ENCODE peak calls at places on chromosomes 13 and 19, in ten cellular contexts. J is neuronal stem cell; F is sigmoid colon; T is lung; N is mucosa of descending colon; E is tibial artery; X is Caco-2; W is CD8-positive, alpha-beta memory T cell; M is fibroblast of lung; G is suprapubic skin. Y is an unnamed sample.

GRCh38 chr13:87656311-87656710 is 14.9 kb upstream of the SLITRK5 start:
- DNase-seq in J (no peak), F (no peak), T (no peak), N (no peak), E (no peak), X (no peak), W (no peak), M (peak; percentile 79), G (no peak), Y (no peak)

GRCh38 chr13:107581009-107581408 is 634.3 kb downstream of the LIG4 start:
- DNase-seq in J (no peak), F (no peak), T (no peak), N (no peak), E (no peak), X (no peak), W (no peak), M (no peak), G (no peak), Y (no peak)

GRCh38 chr13:113592571-113592970 is 8.0 kb downstream of the TFDP1 start:
- DNase-seq in J (no peak), F (peak; percentile 34), T (no peak), N (no peak), E (no peak), X (peak; percentile 29), W (peak; percentile 37), M (no peak), G (no peak), Y (peak; percentile 31)

GRCh38 chr19:47716270-47716937 is 3.2 kb downstream of the EHD2 start:
- DNase-seq in J (no peak), F (no peak), T (no peak), N (peak; percentile 46), E (no peak), X (no peak), W (no peak), M (no peak), G (no peak), Y (no peak)

GRCh38 chr19:54462072-54462712 is 1.4 kb downstream of the LENG9 start:
- DNase-seq in J (no peak), F (peak; percentile 71), T (no peak), N (peak; percentile 74), E (peak; percentile 71), X (no peak), W (peak; percentile 56), M (no peak), G (peak; percentile 78), Y (no peak)

GRCh38 chr13:51380269-51380668 is 40.8 kb downstream of the SERPINE3 start:
- DNase-seq in J (no peak), F (no peak), T (no peak), N (no peak), E (no peak), X (no peak), W (no peak), M (peak; percentile 43), G (no peak), Y (no peak)

GRCh38 chr13:36288794-36289391 is 8.7 kb downstream of the CCDC169 start:
- DNase-seq in J (peak; percentile 9), F (no peak), T (no peak), N (no peak), E (no peak), X (no peak), W (no peak), M (no peak), G (no peak), Y (no peak)

GRCh38 chr19:14149509-14149994 is 13.2 kb upstream of the ASF1B start:
- DNase-seq in J (no peak), F (peak; percentile 96), T (peak; percentile 51), N (peak; percentile 81), E (peak; percentile 86), X (no peak), W (peak; percentile 69), M (peak; percentile 12), G (no peak), Y (peak; percentile 94)

GRCh38 chr13:75091707-75092106 is 390.3 kb downstream of the TBC1D4 start:
- DNase-seq in J (no peak), F (no peak), T (no peak), N (no peak), E (no peak), X (no peak), W (no peak), M (no peak), G (no peak), Y (no peak)

DNA sequence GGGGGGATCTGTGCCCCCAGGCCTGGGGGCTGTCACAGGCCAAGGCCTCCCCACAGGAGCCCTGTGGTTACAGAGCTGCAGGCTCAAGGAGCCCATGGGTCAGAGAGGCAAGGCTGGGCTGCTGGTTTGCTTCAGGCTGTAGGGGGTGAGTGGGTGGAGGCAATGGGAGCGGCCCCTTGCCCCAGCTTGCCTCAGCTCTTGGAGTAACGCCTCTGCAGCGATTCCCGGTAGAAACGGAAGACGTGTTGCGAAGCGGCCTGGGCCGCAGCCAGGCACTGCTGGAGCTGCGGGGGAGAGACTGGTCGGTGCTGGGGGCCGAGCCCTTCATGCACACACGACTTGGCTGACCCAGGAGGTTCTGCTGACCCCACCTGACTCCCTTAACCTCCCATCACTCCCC is 10.1 kb downstream of the TMEM91 start:
- DNase-seq in J (no peak), F (no peak), T (no peak), N (no peak), E (no peak), X (no peak), W (no peak), M (no peak), G (no peak), Y (no peak)
- H3K36me3 ChIP-seq in J (peaks cover 62% of the 10 kb centered on the region), F (peaks cover 2% of the 10 kb centered on the region), T (peaks cover 3% of the 10 kb centered on the region), N (peaks cover 5% of the 10 kb centered on the region), E (peaks cover 94% of the 10 kb centered on the region), X (no peaks in the 10 kb centered on the region), W (peaks cover 19% of the 10 kb centered on the region), M (peaks cover 1% of the 10 kb centered on the region), G (peaks cover 60% of the 10 kb centered on the region), Y (peaks cover 10% of the 10 kb centered on the region)

GRCh38 chr19:16261584-16262370 is 62.8 kb upstream of the KLF2 start:
- DNase-seq in J (no peak), F (no peak), T (no peak), N (no peak), E (no peak), X (peak; percentile 45), W (no peak), M (no peak), G (no peak), Y (peak; percentile 54)

GRCh38 chr19:16259385-16260159 is 61.9 kb downstream of the AP1M1 start:
- DNase-seq in J (no peak), F (no peak), T (no peak), N (peak; percentile 83), E (no peak), X (no peak), W (no peak), M (no peak), G (no peak), Y (peak; percentile 93)

GRCh38 chr19:16258440-16258903 is 60.8 kb downstream of the AP1M1 start:
- DNase-seq in J (no peak), F (peak; percentile 83), T (peak; percentile 64), N (peak; percentile 77), E (peak; percentile 84), X (no peak), W (no peak), M (no peak), G (no peak), Y (peak; percentile 90)

GRCh38 chr19:16260794-16261161 is 63.1 kb downstream of the AP1M1 start:
- DNase-seq in J (no peak), F (no peak), T (no peak), N (no peak), E (no peak), X (no peak), W (no peak), M (no peak), G (no peak), Y (no peak)

DNA sequence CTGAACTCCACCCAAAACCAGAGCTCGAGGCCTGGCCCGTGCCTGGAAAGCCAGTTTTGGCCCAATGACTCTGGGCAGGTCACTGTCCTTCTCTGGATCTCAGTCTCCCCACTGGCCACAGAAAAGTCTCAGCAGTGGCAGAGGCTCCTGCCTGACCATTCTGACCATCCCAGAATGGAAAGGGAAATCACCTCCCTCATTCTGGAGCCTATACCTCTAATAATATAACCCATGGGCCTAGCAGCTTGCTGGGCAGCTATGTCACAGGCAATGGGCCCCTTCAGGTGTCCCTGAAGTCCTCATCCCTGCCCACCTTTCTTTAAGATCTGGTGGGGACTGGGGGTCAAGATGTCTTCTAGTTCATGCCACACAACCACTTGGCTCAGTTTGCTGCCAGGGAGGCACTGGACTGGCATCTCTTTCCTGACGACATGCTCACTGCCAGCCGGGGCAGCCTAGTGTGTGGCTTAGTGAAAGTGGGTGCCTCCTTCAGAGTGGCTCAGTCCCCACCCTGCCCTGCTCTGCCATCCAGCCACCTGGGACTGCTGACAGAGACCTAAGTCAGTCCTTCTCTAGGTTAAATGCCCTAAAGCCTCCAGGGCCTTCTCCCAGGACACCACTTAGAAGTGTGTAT is 62.6 kb downstream of the AP1M1 start:
- DNase-seq in J (no peak), F (no peak), T (no peak), N (no peak), E (no peak), X (no peak), W (no peak), M (no peak), G (no peak), Y (peak; percentile 54)
- H3K4me1 ChIP-seq in J (no peaks in the 10 kb centered on the region), F (no peaks in the 10 kb centered on the region), T (peaks cover 15% of the 10 kb centered on the region), N (peaks cover 15% of the 10 kb centered on the region), E (peaks cover 9% of the 10 kb centered on the region), X (peaks cover 24% of the 10 kb centered on the region), W (peaks cover 64% of the 10 kb centered on the region), M (peaks cover 2% of the 10 kb centered on the region), G (peaks cover 20% of the 10 kb centered on the region), Y (no peaks in the 10 kb centered on the region)

DNA sequence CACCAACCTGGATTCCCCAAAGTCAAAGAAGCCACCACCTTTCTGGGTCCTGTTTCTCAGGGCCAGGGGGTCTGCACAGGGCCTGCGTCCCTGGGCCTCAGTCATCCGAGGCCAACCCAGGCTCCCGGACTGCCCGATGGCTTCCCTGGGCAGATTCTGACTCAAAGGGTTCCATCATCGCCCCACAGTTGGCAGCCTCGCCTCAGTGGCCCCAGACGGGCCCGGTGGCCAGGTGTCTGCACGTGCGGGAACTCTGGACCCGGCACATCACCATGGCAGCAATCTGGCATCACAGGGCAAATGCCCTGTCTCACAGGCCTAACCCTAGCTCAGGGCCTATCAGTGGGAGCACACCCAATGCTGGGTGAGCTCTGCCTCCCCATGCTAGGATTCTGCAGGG is 2.9 kb downstream of the IGFL1 start:
- DNase-seq in J (no peak), F (no peak), T (no peak), N (no peak), E (no peak), X (no peak), W (no peak), M (no peak), G (no peak), Y (no peak)
- H3K36me3 ChIP-seq in J (no peaks in the 10 kb centered on the region), F (no peaks in the 10 kb centered on the region), T (no peaks in the 10 kb centered on the region), N (no peaks in the 10 kb centered on the region), E (no peaks in the 10 kb centered on the region), X (no peaks in the 10 kb centered on the region), W (no peaks in the 10 kb centered on the region), M (no peaks in the 10 kb centered on the region), G (no peaks in the 10 kb centered on the region), Y (no peaks in the 10 kb centered on the region)

DNA sequence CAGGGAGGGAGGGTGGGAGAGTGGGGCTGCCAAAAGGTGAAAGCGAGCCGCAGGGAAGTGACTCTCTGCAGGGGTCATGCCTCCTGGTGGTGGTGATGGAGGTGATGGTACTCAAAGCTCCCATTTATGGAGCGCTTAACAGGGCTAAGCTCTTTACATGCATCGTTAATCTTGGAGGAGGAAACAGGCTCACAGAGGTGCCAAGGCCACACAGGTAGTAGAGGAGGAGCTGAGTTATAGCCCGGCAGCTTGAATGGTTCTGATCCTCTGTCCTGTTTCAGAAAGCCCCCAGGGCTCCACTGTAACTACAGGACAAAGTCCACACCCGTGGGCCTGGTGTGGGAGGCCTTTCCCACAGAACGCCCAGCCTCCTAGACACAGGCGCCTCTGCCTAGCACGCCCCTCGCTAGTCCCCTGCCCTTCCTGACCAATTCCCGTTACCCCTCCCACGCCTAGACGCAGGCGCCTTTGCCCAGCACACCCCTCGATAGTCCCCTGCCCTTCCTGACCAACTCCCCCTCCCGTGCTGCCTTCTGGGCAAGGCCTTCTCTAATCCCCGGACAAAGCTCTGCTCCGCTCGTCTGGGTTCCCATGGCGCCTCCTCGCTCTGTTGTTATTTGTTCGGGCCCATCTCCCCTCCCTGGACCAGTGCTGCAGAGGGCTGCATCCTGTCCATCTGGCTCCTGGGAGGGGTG is 10.8 kb downstream of the PPP1R37 start:
- DNase-seq in J (peak; percentile 80), F (no peak), T (no peak), N (no peak), E (no peak), X (peak; percentile 59), W (no peak), M (no peak), G (no peak), Y (no peak)
- H3K4me1 ChIP-seq in J (peaks cover 44% of the 10 kb centered on the region), F (peaks cover 35% of the 10 kb centered on the region), T (peaks cover 15% of the 10 kb centered on the region), N (peaks cover 26% of the 10 kb centered on the region), E (no peaks in the 10 kb centered on the region), X (peaks cover 33% of the 10 kb centered on the region), W (peaks cover 36% of the 10 kb centered on the region), M (peaks cover 28% of the 10 kb centered on the region), G (peaks cover 55% of the 10 kb centered on the region), Y (peaks cover 59% of the 10 kb centered on the region)